ENCODE peak calls at places on chromosomes 1 and 21, in eight cellular contexts. K is PC-3, T is IMR-90, G is MM.1S, F is heart right ventricle, V is cardiac fibroblast, X is colonic mucosa, E is iPS DF 6.9. B is an unnamed sample.

GRCh38 chr1:98203461-98203860 is 282.6 kb upstream of the DPYD start:
- DNase-seq in K (no peak), T (peak; percentile 71), G (no peak), F (no peak), V (peak; percentile 35), X (no peak), E (no peak), B (no peak)

GRCh38 chr21:25956993-25957714 is 213.4 kb downstream of the APP start:
- DNase-seq in K (peak; percentile 36), T (peak; percentile 86), G (no peak), F (no peak), V (peak; percentile 78), X (no peak), E (no peak), B (no peak)

GRCh38 chr1:58727363-58727762 is 27.5 kb upstream of the MYSM1 start:
- DNase-seq in K (peak; percentile 98), T (peak; percentile 89), G (no peak), F (no peak), V (peak; percentile 69), X (no peak), E (no peak), B (no peak)

GRCh38 chr1:30966690-30967369 is 58.3 kb upstream of the SDC3 start:
- DNase-seq in K (peak; percentile 38), T (peak; percentile 70), G (no peak), F (no peak), V (peak; percentile 86), X (no peak), E (no peak), B (no peak)

GRCh38 chr1:245270063-245270462 is 115.3 kb downstream of the KIF26B start:
- DNase-seq in K (no peak), T (no peak), G (no peak), F (no peak), V (no peak), X (no peak), E (no peak), B (no peak)

GRCh38 chr1:54167422-54168139 is 14.8 kb upstream of the CDCP2 start:
- DNase-seq in K (peak; percentile 65), T (peak; percentile 80), G (no peak), F (no peak), V (no peak), X (no peak), E (no peak), B (no peak)

GRCh38 chr1:61208815-61209214 is 126.5 kb downstream of the NFIA start:
- DNase-seq in K (no peak), T (no peak), G (no peak), F (no peak), V (no peak), X (no peak), E (no peak), B (no peak)

GRCh38 chr1:155267373-155267772 is 5.2 kb upstream of the SCAMP3 start:
- DNase-seq in K (no peak), T (no peak), G (no peak), F (no peak), V (no peak), X (no peak), E (no peak), B (no peak)

GRCh38 chr1:160711528-160712311 is at the start of gene CD48:
- DNase-seq in K (no peak), T (no peak), G (peak; percentile 93), F (no peak), V (no peak), X (no peak), E (no peak), B (no peak)
- H3K4me3 ChIP-seq in K (no peak within 1 kb of the TSS), T (no peak within 1 kb of the TSS), G (peak within 1 kb of the TSS; percentile 83), F (no peak within 1 kb of the TSS), V (no peak within 1 kb of the TSS), X (peak within 1 kb of the TSS; percentile 26), E (no peak within 1 kb of the TSS), B (no peak within 1 kb of the TSS)

GRCh38 chr1:212531267-212531666 is 77.3 kb upstream of the ATF3 start:
- DNase-seq in K (no peak), T (no peak), G (no peak), F (no peak), V (no peak), X (no peak), E (no peak), B (no peak)
- H3K4me3 ChIP-seq in K (no peak overlapping the region), T (no peak overlapping the region), G (no peak overlapping the region), F (no peak overlapping the region), V (no peak overlapping the region), X (no peak overlapping the region), E (no peak overlapping the region), B (no peak overlapping the region)

DNA sequence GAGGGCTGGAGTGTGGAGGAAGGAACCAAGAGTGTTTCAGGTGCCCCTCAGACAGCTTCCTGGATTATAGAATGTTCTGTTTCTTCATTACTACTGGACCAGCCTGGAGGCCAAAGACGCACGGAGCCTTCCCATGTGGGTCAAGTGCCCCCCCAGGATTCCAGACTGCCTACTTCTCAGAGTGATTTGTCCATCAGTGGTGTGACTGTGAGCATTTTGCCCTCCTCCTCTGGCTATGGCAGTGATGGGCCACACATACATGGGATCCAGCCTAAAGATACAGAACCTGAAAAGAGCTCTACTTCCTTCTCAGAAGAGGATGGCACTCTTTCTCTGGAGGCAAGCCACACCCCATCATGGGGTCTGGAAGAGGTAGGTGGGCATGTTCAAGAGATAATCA is 64.9 kb downstream of the MACF1 start:
- DNase-seq in K (no peak), T (no peak), G (no peak), F (no peak), V (no peak), X (no peak), E (no peak), B (no peak)
- H3K4me3 ChIP-seq in K (no peak overlapping the region), T (no peak overlapping the region), G (peak overlapping the region; percentile 69), F (no peak overlapping the region), V (peak overlapping the region; percentile 45), X (no peak overlapping the region), E (no peak overlapping the region), B (no peak overlapping the region)

DNA sequence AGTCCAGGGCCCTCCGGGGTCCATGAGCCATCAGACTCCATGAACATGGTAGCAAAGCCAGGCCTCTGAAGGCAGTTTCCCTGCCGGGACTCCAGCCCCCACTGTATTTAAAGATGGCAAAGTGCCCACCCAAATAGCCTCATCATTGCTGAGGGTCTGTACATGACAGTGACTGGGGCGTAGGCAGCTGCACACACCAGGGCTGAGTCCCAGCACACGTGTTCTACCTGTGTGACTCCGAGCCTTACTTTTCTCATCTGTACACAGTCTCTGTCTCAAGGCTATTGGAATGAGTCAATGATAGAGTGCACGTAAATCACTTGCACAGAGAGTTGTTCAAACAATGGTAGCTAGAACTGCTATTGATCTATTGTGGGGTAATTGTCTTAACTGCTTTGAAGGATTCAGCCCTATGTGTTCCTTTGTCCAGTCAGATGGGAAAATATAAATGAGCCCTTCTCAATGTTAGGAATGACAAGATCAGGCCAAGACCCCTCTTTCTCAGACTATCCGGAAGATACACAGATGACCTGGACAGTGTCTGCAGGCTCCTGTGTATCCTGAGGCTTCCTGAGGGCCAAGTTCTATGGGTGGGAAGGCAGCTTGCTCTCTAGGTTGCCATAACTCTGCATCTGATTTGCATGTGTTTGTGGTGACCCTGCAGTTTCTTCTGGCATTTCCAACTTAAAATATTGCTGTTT is 48.9 kb downstream of the RASSF5 start:
- DNase-seq in K (peak; percentile 42), T (no peak), G (no peak), F (no peak), V (no peak), X (no peak), E (no peak), B (no peak)
- H3K4me3 ChIP-seq in K (peak overlapping the region; percentile 78), T (no peak overlapping the region), G (peak overlapping the region; percentile 94), F (peak overlapping the region; percentile 66), V (no peak overlapping the region), X (peak overlapping the region; percentile 58), E (no peak overlapping the region), B (no peak overlapping the region)

GRCh38 chr21:16588433-16588860 is 858.7 kb downstream of the USP25 start:
- DNase-seq in K (peak; percentile 28), T (peak; percentile 84), G (no peak), F (peak; percentile 51), V (peak; percentile 83), X (peak; percentile 32), E (no peak), B (peak; percentile 80)
- H3K4me3 ChIP-seq in K (peak overlapping the region; percentile 32), T (peak overlapping the region; percentile 46), G (no peak overlapping the region), F (peak overlapping the region; percentile 44), V (peak overlapping the region; percentile 58), X (no peak overlapping the region), E (no peak overlapping the region), B (peak overlapping the region; percentile 49)

GRCh38 chr1:118985611-118986290 is 2.4 kb downstream of the TBX15 start:
- DNase-seq in K (no peak), T (no peak), G (no peak), F (no peak), V (no peak), X (no peak), E (no peak), B (no peak)
- H3K4me3 ChIP-seq in K (no peak overlapping the region), T (no peak overlapping the region), G (no peak overlapping the region), F (peak overlapping the region; percentile 53), V (peak overlapping the region; percentile 59), X (no peak overlapping the region), E (no peak overlapping the region), B (peak overlapping the region; percentile 57)

GRCh38 chr1:96966536-96967138 is 245.1 kb downstream of the PTBP2 start:
- DNase-seq in K (peak; percentile 86), T (peak; percentile 76), G (peak; percentile 42), F (peak; percentile 55), V (peak; percentile 87), X (peak; percentile 79), E (peak; percentile 58), B (peak; percentile 58)
- H3K4me3 ChIP-seq in K (peak overlapping the region; percentile 68), T (no peak overlapping the region), G (no peak overlapping the region), F (no peak overlapping the region), V (peak overlapping the region; percentile 30), X (no peak overlapping the region), E (no peak overlapping the region), B (no peak overlapping the region)

GRCh38 chr1:77687519-77687906 is 5.1 kb upstream of the ZZZ3 start:
- DNase-seq in K (no peak), T (no peak), G (no peak), F (peak; percentile 25), V (peak; percentile 40), X (peak; percentile 42), E (no peak), B (peak; percentile 32)
- H3K4me3 ChIP-seq in K (no peak overlapping the region), T (no peak overlapping the region), G (no peak overlapping the region), F (peak overlapping the region; percentile 31), V (no peak overlapping the region), X (peak overlapping the region; percentile 7), E (peak overlapping the region; percentile 21), B (peak overlapping the region; percentile 13)

GRCh38 chr21:44865561-44866280 is 7.8 kb downstream of the PTTG1IP start:
- DNase-seq in K (peak; percentile 43), T (no peak), G (peak; percentile 32), F (peak; percentile 7), V (no peak), X (no peak), E (no peak), B (no peak)
- H3K4me3 ChIP-seq in K (no peak overlapping the region), T (no peak overlapping the region), G (no peak overlapping the region), F (no peak overlapping the region), V (no peak overlapping the region), X (no peak overlapping the region), E (no peak overlapping the region), B (no peak overlapping the region)

B was measured in right cardiac atrium.